ENCODE peak calls at places on chromosomes 5 and 9, in seven cellular contexts. One of them, this sample, is unnamed.

GRCh38 chr9:106883626-106884190 is 20.7 kb downstream of the ZNF462 start:
- DNase-seq in SK-N-SH: no peak
- DNase-seq in HCT116: no peak
- DNase-seq in A549: no peak
- DNase-seq in GM23338: no peak
- DNase-seq in K562: no peak
- DNase-seq in Panc1: no peak
- DNase-seq in this sample: no peak

GRCh38 chr9:121599872-121600585 is 51.4 kb upstream of the DAB2IP start:
- DNase-seq in SK-N-SH: peak
- DNase-seq in HCT116: no peak
- DNase-seq in A549: no peak
- DNase-seq in GM23338: peak
- DNase-seq in K562: no peak
- DNase-seq in Panc1: no peak
- DNase-seq in this sample: no peak

GRCh38 chr5:96709152-96709821 is 47.1 kb downstream of the CAST start:
- DNase-seq in SK-N-SH: no peak
- DNase-seq in HCT116: no peak
- DNase-seq in A549: no peak
- DNase-seq in GM23338: no peak
- DNase-seq in K562: no peak
- DNase-seq in Panc1: no peak
- DNase-seq in this sample: no peak

GRCh38 chr5:35853652-35854051 is 3.0 kb upstream of the IL7R start:
- DNase-seq in SK-N-SH: no peak
- DNase-seq in HCT116: no peak
- DNase-seq in A549: no peak
- DNase-seq in GM23338: no peak
- DNase-seq in K562: no peak
- DNase-seq in Panc1: no peak
- DNase-seq in this sample: peak

GRCh38 chr5:120160120-120160895 is 303.8 kb upstream of the PRR16 start:
- DNase-seq in SK-N-SH: no peak
- DNase-seq in HCT116: no peak
- DNase-seq in A549: peak
- DNase-seq in GM23338: no peak
- DNase-seq in K562: no peak
- DNase-seq in Panc1: no peak
- DNase-seq in this sample: no peak

GRCh38 chr9:95822583-95823431 is 52.7 kb upstream of the ERCC6L2 start:
- DNase-seq in SK-N-SH: no peak
- DNase-seq in HCT116: peak
- DNase-seq in A549: peak
- DNase-seq in GM23338: no peak
- DNase-seq in K562: no peak
- DNase-seq in Panc1: no peak
- DNase-seq in this sample: no peak

GRCh38 chr5:96242536-96242935 is 190.5 kb downstream of the PCSK1 start:
- DNase-seq in SK-N-SH: no peak
- DNase-seq in HCT116: no peak
- DNase-seq in A549: no peak
- DNase-seq in GM23338: no peak
- DNase-seq in K562: no peak
- DNase-seq in Panc1: no peak
- DNase-seq in this sample: no peak

GRCh38 chr5:169695919-169696490 is 58.9 kb downstream of the DOCK2 start:
- DNase-seq in SK-N-SH: peak
- DNase-seq in HCT116: peak
- DNase-seq in A549: peak
- DNase-seq in GM23338: no peak
- DNase-seq in K562: no peak
- DNase-seq in Panc1: peak
- DNase-seq in this sample: no peak

GRCh38 chr5:87210076-87210475 is 57.6 kb upstream of the RASA1 start:
- DNase-seq in SK-N-SH: no peak
- DNase-seq in HCT116: no peak
- DNase-seq in A549: no peak
- DNase-seq in GM23338: no peak
- DNase-seq in K562: no peak
- DNase-seq in Panc1: no peak
- DNase-seq in this sample: no peak

GRCh38 chr9:37441776-37442370 is 19.4 kb downstream of the GRHPR start:
- DNase-seq in SK-N-SH: no peak
- DNase-seq in HCT116: no peak
- DNase-seq in A549: no peak
- DNase-seq in GM23338: no peak
- DNase-seq in K562: no peak
- DNase-seq in Panc1: no peak
- DNase-seq in this sample: no peak

GRCh38 chr5:124318661-124319060 is 427.8 kb downstream of the ZNF608 start:
- DNase-seq in SK-N-SH: no peak
- DNase-seq in HCT116: no peak
- DNase-seq in A549: no peak
- DNase-seq in GM23338: no peak
- DNase-seq in K562: no peak
- DNase-seq in Panc1: no peak
- DNase-seq in this sample: no peak

GRCh38 chr5:19739691-19740090 is 248.3 kb downstream of the CDH18 start:
- DNase-seq in SK-N-SH: peak
- DNase-seq in HCT116: no peak
- DNase-seq in A549: no peak
- DNase-seq in GM23338: no peak
- DNase-seq in K562: no peak
- DNase-seq in Panc1: no peak
- DNase-seq in this sample: no peak

GRCh38 chr5:16776611-16777251 is 159.4 kb downstream of the MYO10 start:
- DNase-seq in SK-N-SH: no peak
- DNase-seq in HCT116: no peak
- DNase-seq in A549: peak
- DNase-seq in GM23338: peak
- DNase-seq in K562: no peak
- DNase-seq in Panc1: no peak
- DNase-seq in this sample: no peak

GRCh38 chr9:86821011-86821845 is 126.1 kb downstream of the GAS1 start:
- DNase-seq in SK-N-SH: no peak
- DNase-seq in HCT116: no peak
- DNase-seq in A549: no peak
- DNase-seq in GM23338: no peak
- DNase-seq in K562: no peak
- DNase-seq in Panc1: no peak
- DNase-seq in this sample: no peak

GRCh38 chr9:88312517-88313103 is 75.6 kb upstream of the SPIN1 start:
- DNase-seq in SK-N-SH: no peak
- DNase-seq in HCT116: no peak
- DNase-seq in A549: no peak
- DNase-seq in GM23338: no peak
- DNase-seq in K562: no peak
- DNase-seq in Panc1: no peak
- DNase-seq in this sample: no peak

DNA sequence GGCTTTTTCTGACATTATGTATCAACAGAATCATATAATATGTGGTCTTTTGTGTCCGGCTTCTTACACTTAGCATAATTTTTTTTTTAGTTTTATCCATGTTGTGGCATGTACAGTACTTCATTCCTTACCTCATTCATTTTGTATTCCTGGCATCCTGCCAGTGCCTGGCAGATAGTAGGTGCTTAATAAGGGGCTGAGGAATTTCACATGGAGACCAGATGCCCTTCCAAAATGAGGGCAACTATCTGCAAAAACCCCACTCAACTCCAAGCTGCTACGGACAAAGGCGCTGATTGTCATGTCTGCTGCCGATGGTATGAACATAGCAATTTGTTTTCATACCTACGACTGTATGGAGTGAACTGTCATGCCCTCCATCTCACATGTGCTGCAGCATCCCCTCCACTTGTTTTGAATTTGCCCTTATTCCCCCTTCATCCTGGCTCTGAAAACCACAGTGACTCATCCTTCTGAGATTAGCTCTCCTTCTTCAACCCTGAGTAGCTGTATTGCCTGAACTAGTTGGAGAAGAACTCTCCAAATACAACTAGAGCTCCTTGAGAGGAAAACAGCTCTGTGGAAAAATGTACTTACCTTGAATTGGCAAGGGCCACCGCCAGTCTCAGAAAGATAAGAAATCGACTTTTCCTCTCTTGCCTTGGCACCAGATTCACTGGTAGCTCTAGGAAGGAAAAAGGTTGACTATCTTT is 41.3 kb upstream of the FOXE1 start:
- DNase-seq in SK-N-SH: no peak
- DNase-seq in HCT116: no peak
- DNase-seq in A549: no peak
- DNase-seq in GM23338: no peak
- DNase-seq in K562: no peak
- DNase-seq in Panc1: no peak
- DNase-seq in this sample: no peak
- TF ChIP-seq REST in SK-N-SH: no peak
- TF ChIP-seq REST in HCT116: no peak
- TF ChIP-seq REST in A549: no peak
- TF ChIP-seq REST in GM23338: no peak
- TF ChIP-seq REST in K562: no peak
- TF ChIP-seq REST in Panc1: no peak
- TF ChIP-seq REST in this sample: no peak

GRCh38 chr5:2193923-2194555 is 311.3 kb upstream of the IRX4 start:
- DNase-seq in SK-N-SH: no peak
- DNase-seq in HCT116: no peak
- DNase-seq in A549: no peak
- DNase-seq in GM23338: no peak
- DNase-seq in K562: no peak
- DNase-seq in Panc1: no peak
- DNase-seq in this sample: no peak
- TF ChIP-seq REST in SK-N-SH: no peak
- TF ChIP-seq REST in HCT116: no peak
- TF ChIP-seq REST in A549: no peak
- TF ChIP-seq REST in GM23338: no peak
- TF ChIP-seq REST in K562: no peak
- TF ChIP-seq REST in Panc1: no peak
- TF ChIP-seq REST in this sample: no peak

GRCh38 chr5:92402045-92402444 is 1018.9 kb upstream of the ARRDC3 start:
- DNase-seq in SK-N-SH: no peak
- DNase-seq in HCT116: no peak
- DNase-seq in A549: no peak
- DNase-seq in GM23338: no peak
- DNase-seq in K562: no peak
- DNase-seq in Panc1: no peak
- DNase-seq in this sample: no peak
- TF ChIP-seq REST in SK-N-SH: no peak
- TF ChIP-seq REST in HCT116: no peak
- TF ChIP-seq REST in A549: no peak
- TF ChIP-seq REST in GM23338: no peak
- TF ChIP-seq REST in K562: no peak
- TF ChIP-seq REST in Panc1: no peak
- TF ChIP-seq REST in this sample: no peak

DNA sequence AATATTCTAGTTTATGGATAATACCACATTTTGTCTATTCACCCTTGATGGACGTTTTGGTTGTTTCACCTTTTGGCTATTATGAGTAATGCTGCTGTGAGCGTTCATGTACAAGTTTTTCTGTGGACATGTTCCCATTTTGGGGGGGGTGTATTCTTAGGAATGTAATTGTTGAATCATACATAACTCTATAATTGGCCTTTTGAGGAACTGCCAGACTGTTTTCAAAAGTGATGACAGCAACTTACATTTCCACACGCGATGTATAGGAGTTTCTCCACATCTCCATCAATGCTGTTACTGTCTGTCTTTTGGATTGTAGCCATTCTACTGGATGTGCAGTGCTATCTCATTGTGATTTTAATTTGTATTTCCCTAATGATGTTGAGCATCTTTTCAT is 69.8 kb downstream of the SLC46A2 start:
- DNase-seq in SK-N-SH: no peak
- DNase-seq in HCT116: no peak
- DNase-seq in A549: no peak
- DNase-seq in GM23338: no peak
- DNase-seq in K562: no peak
- DNase-seq in Panc1: no peak
- DNase-seq in this sample: no peak
- TF ChIP-seq REST in SK-N-SH: no peak
- TF ChIP-seq REST in HCT116: no peak
- TF ChIP-seq REST in A549: no peak
- TF ChIP-seq REST in GM23338: no peak
- TF ChIP-seq REST in K562: no peak
- TF ChIP-seq REST in Panc1: no peak
- TF ChIP-seq REST in this sample: no peak

GRCh38 chr5:135373747-135374515 is 25.1 kb downstream of the MACROH2A1 start:
- DNase-seq in SK-N-SH: no peak
- DNase-seq in HCT116: no peak
- DNase-seq in A549: no peak
- DNase-seq in GM23338: no peak
- DNase-seq in K562: no peak
- DNase-seq in Panc1: no peak
- DNase-seq in this sample: no peak

GRCh38 chr5:135371738-135372232 is 27.2 kb downstream of the MACROH2A1 start:
- DNase-seq in SK-N-SH: no peak
- DNase-seq in HCT116: no peak
- DNase-seq in A549: peak
- DNase-seq in GM23338: no peak
- DNase-seq in K562: no peak
- DNase-seq in Panc1: no peak
- DNase-seq in this sample: no peak

GRCh38 chr5:135369952-135370351 is 29.1 kb downstream of the MACROH2A1 start:
- DNase-seq in SK-N-SH: no peak
- DNase-seq in HCT116: no peak
- DNase-seq in A549: no peak
- DNase-seq in GM23338: no peak
- DNase-seq in K562: no peak
- DNase-seq in Panc1: no peak
- DNase-seq in this sample: no peak

GRCh38 chr5:135375040-135375439 is 24.0 kb downstream of the MACROH2A1 start:
- DNase-seq in SK-N-SH: no peak
- DNase-seq in HCT116: no peak
- DNase-seq in A549: no peak
- DNase-seq in GM23338: no peak
- DNase-seq in K562: no peak
- DNase-seq in Panc1: no peak
- DNase-seq in this sample: no peak

DNA sequence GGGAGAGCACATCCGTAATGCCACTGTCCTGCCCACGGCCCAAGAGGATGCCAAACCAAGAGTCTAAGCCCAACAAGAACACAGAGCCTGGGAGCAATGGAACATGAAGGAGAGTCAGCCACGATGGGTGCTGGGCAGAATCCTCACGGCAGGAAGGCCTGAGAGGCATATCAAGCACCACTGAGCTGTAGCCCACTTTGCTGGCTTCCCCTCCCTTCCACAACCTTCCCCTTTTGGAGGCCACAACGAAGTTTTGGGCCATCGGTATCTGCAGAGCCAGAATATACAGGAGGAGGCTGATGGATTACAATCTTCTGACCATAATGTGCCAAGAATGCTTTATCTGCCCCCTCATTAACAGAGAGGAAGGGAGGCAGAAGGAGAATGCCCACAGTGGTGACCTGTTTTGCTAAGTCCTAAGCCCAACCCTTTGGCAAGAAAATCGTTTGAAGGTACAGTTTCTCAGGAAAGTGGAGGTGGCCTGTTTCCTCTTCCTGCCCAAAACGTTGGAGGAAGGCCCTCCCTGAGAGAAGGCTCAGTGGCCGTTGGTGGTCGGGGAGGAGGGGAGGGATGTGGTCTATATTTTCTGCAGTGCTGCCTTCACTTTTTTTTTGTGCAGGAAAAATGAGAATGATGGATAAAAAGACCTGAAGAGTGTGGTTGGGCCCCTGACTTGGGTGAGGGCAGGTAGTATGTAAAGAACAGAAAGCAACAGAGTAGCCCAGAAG is 26.2 kb downstream of the MACROH2A1 start:
- DNase-seq in SK-N-SH: no peak
- DNase-seq in HCT116: no peak
- DNase-seq in A549: no peak
- DNase-seq in GM23338: no peak
- DNase-seq in K562: no peak
- DNase-seq in Panc1: no peak
- DNase-seq in this sample: no peak
- TF ChIP-seq REST in SK-N-SH: no peak
- TF ChIP-seq REST in HCT116: no peak
- TF ChIP-seq REST in A549: no peak
- TF ChIP-seq REST in GM23338: no peak
- TF ChIP-seq REST in K562: no peak
- TF ChIP-seq REST in Panc1: no peak
- TF ChIP-seq REST in this sample: no peak

This sample was measured in HL-60.